ENCODE peak calls at places on chromosomes 13 and 19, in five cellular contexts. L is neuronal stem cell, H is iPS DF 6.9, O is LoVo, P is fibroblast of pulmonary artery. I is an unnamed sample.

GRCh38 chr13:45718992-45719391 is 16.9 kb downstream of the CBY2 start:
- DNase-seq in L (no peak), H (no peak), O (no peak), P (peak; percentile 14), I (no peak)

GRCh38 chr19:48186541-48186991 is 16.1 kb downstream of the ZSWIM9 start:
- DNase-seq in L (no peak), H (no peak), O (no peak), P (no peak), I (no peak)

GRCh38 chr19:40441719-40442253 is 2.3 kb downstream of the SERTAD3 start:
- DNase-seq in L (no peak), H (no peak), O (no peak), P (no peak), I (no peak)

GRCh38 chr13:97946951-97947588 is 6.4 kb upstream of the IPO5 start:
- DNase-seq in L (no peak), H (no peak), O (no peak), P (peak; percentile 94), I (no peak)

GRCh38 chr13:112674412-112675383 is 15.1 kb upstream of the ATP11A start:
- DNase-seq in L (no peak), H (no peak), O (no peak), P (no peak), I (peak; percentile 27)

GRCh38 chr19:10332158-10332964 is 968 bp downstream of the RAVER1 start:
- DNase-seq in L (no peak), H (no peak), O (peak; percentile 2), P (no peak), I (no peak)

GRCh38 chr19:3687774-3688706 is 12.2 kb downstream of the PIP5K1C start:
- DNase-seq in L (no peak), H (no peak), O (no peak), P (no peak), I (peak; percentile 71)

GRCh38 chr13:103716689-103717088 is 650.5 kb upstream of the SLC10A2 start:
- DNase-seq in L (no peak), H (no peak), O (no peak), P (no peak), I (no peak)

GRCh38 chr19:44912854-44913253 is 1.6 kb upstream of the APOC1 start:
- DNase-seq in L (no peak), H (no peak), O (no peak), P (peak; percentile 37), I (no peak)

GRCh38 chr19:50181121-50181520 is 18.0 kb upstream of the IZUMO2 start:
- DNase-seq in L (no peak), H (no peak), O (no peak), P (no peak), I (no peak)

GRCh38 chr13:36887758-36888521 is 32.1 kb downstream of the SMAD9 start:
- DNase-seq in L (no peak), H (no peak), O (no peak), P (no peak), I (no peak)

GRCh38 chr19:27776020-27776419 is 1436.9 kb downstream of the UQCRFS1 start:
- DNase-seq in L (no peak), H (no peak), O (peak; percentile 8), P (peak; percentile 85), I (no peak)

GRCh38 chr19:13797870-13798269 is 2.6 kb downstream of the ZSWIM4 start:
- DNase-seq in L (no peak), H (no peak), O (no peak), P (peak; percentile 87), I (no peak)

GRCh38 chr19:4524808-4525562 is 6.7 kb upstream of the PLIN4 start:
- DNase-seq in L (no peak), H (peak; percentile 48), O (peak; percentile 35), P (peak; percentile 58), I (peak; percentile 82)

GRCh38 chr19:46786236-46787039 is 2.0 kb downstream of the SLC1A5 start:
- DNase-seq in L (peak; percentile 33), H (no peak), O (peak; percentile 73), P (peak; percentile 75), I (peak; percentile 85)

GRCh38 chr19:21891086-21891485 is 55.1 kb upstream of the ZNF43 start:
- DNase-seq in L (no peak), H (no peak), O (no peak), P (no peak), I (no peak)

GRCh38 chr19:42252365-42253244 is 2.3 kb downstream of the ERF start:
- DNase-seq in L (no peak), H (no peak), O (no peak), P (peak; percentile 50), I (no peak)

GRCh38 chr13:27792393-27793218 is at the start of gene GSX1:
- DNase-seq in L (peak; percentile 85), H (no peak), O (no peak), P (peak; percentile 79), I (peak; percentile 72)

GRCh38 chr19:55098716-55099556 is 18.5 kb downstream of the PPP1R12C start:
- DNase-seq in L (no peak), H (no peak), O (no peak), P (no peak), I (no peak)

GRCh38 chr13:98476538-98476966 is 100.4 kb downstream of the STK24 start:
- DNase-seq in L (no peak), H (no peak), O (no peak), P (peak; percentile 84), I (peak; percentile 92)

GRCh38 chr19:13033819-13034611 is 38.7 kb downstream of the NFIX start:
- DNase-seq in L (no peak), H (no peak), O (peak; percentile 69), P (peak; percentile 71), I (peak; percentile 63)

GRCh38 chr19:51272183-51272817 is 21.4 kb downstream of the SIGLECL1 start:
- DNase-seq in L (no peak), H (no peak), O (no peak), P (no peak), I (peak; percentile 51)

I was measured in activated naive CD4-positive, alpha-beta T cell treated with anti-CD3 and anti-CD28 coated beads, Interleukin-2, amount 10 ng/mL, durations not matched to agents 7 days and 5 days.